ENCODE peak calls at places on chromosome 3, in five cellular contexts. One of them, this sample, is unnamed. For H3K36me3, the result is how much of the 10 kb centered on the place peaks cover.

GRCh38 chr3:156416846-156417581 is 137.9 kb downstream of the SSR3 start:
- DNase-seq in right lobe of liver: no peak
- DNase-seq in upper lobe of right lung: no peak
- DNase-seq in HepG2: no peak
- DNase-seq in GM12878: no peak
- DNase-seq in this sample: peak

GRCh38 chr3:172678068-172678467 is 32.8 kb downstream of the NCEH1 start:
- DNase-seq in right lobe of liver: no peak
- DNase-seq in upper lobe of right lung: no peak
- DNase-seq in HepG2: no peak
- DNase-seq in GM12878: no peak
- DNase-seq in this sample: no peak

GRCh38 chr3:171157286-171157685 is 130.8 kb upstream of the SLC2A2 start:
- DNase-seq in right lobe of liver: no peak
- DNase-seq in upper lobe of right lung: no peak
- DNase-seq in HepG2: peak
- DNase-seq in GM12878: no peak
- DNase-seq in this sample: peak

GRCh38 chr3:52128118-52128683 is 26.0 kb downstream of the POC1A start:
- DNase-seq in right lobe of liver: no peak
- DNase-seq in upper lobe of right lung: no peak
- DNase-seq in HepG2: peak
- DNase-seq in GM12878: no peak
- DNase-seq in this sample: no peak

GRCh38 chr3:100875239-100875638 is 118.0 kb downstream of the ABI3BP start:
- DNase-seq in right lobe of liver: no peak
- DNase-seq in upper lobe of right lung: no peak
- DNase-seq in HepG2: no peak
- DNase-seq in GM12878: no peak
- DNase-seq in this sample: no peak

GRCh38 chr3:146117406-146118285 is 43.3 kb downstream of the PLOD2 start:
- DNase-seq in right lobe of liver: no peak
- DNase-seq in upper lobe of right lung: no peak
- DNase-seq in HepG2: no peak
- DNase-seq in GM12878: no peak
- DNase-seq in this sample: no peak

GRCh38 chr3:131705558-131706051 is 202.8 kb upstream of the MRPL3 start:
- DNase-seq in right lobe of liver: no peak
- DNase-seq in upper lobe of right lung: no peak
- DNase-seq in HepG2: no peak
- DNase-seq in GM12878: no peak
- DNase-seq in this sample: peak

GRCh38 chr3:40044487-40044886 is 235.1 kb downstream of the MYRIP start:
- DNase-seq in right lobe of liver: no peak
- DNase-seq in upper lobe of right lung: no peak
- DNase-seq in HepG2: no peak
- DNase-seq in GM12878: no peak
- DNase-seq in this sample: no peak

GRCh38 chr3:49173792-49174170 is 2.4 kb downstream of the KLHDC8B start:
- DNase-seq in right lobe of liver: no peak
- DNase-seq in upper lobe of right lung: no peak
- DNase-seq in HepG2: no peak
- DNase-seq in GM12878: no peak
- DNase-seq in this sample: peak

GRCh38 chr3:138781012-138781470 is 53.7 kb downstream of the PIK3CB start:
- DNase-seq in right lobe of liver: no peak
- DNase-seq in upper lobe of right lung: no peak
- DNase-seq in HepG2: no peak
- DNase-seq in GM12878: no peak
- DNase-seq in this sample: no peak

GRCh38 chr3:115790759-115791158 is 167.4 kb downstream of the GAP43 start:
- DNase-seq in right lobe of liver: no peak
- DNase-seq in upper lobe of right lung: no peak
- DNase-seq in HepG2: peak
- DNase-seq in GM12878: no peak
- DNase-seq in this sample: no peak

GRCh38 chr3:197847866-197848401 is 56.9 kb downstream of the LRCH3 start:
- DNase-seq in right lobe of liver: no peak
- DNase-seq in upper lobe of right lung: no peak
- DNase-seq in HepG2: no peak
- DNase-seq in GM12878: peak
- DNase-seq in this sample: no peak
- H3K27ac ChIP-seq in right lobe of liver: peak
- H3K27ac ChIP-seq in upper lobe of right lung: peak
- H3K27ac ChIP-seq in HepG2: no peak
- H3K27ac ChIP-seq in GM12878: peak
- H3K27ac ChIP-seq in this sample: no peak

GRCh38 chr3:66195347-66195783 is 25.4 kb upstream of the SLC25A26 start:
- DNase-seq in right lobe of liver: peak
- DNase-seq in upper lobe of right lung: peak
- DNase-seq in HepG2: no peak
- DNase-seq in GM12878: no peak
- DNase-seq in this sample: peak
- TF ChIP-seq CTCF in right lobe of liver: no peak
- TF ChIP-seq CTCF in upper lobe of right lung: no peak
- TF ChIP-seq CTCF in HepG2: no peak
- TF ChIP-seq CTCF in GM12878: no peak
- TF ChIP-seq CTCF in this sample: peak

GRCh38 chr3:15329058-15330005 is 3.1 kb downstream of the SH3BP5 start:
- DNase-seq in right lobe of liver: no peak
- DNase-seq in upper lobe of right lung: no peak
- DNase-seq in HepG2: no peak
- DNase-seq in GM12878: no peak
- DNase-seq in this sample: no peak
- H3K36me3 ChIP-seq in right lobe of liver: under half
- H3K36me3 ChIP-seq in upper lobe of right lung: under half
- H3K36me3 ChIP-seq in HepG2: under half
- H3K36me3 ChIP-seq in GM12878: under half
- H3K36me3 ChIP-seq in this sample: under half

GRCh38 chr3:25429960-25430941 is 2.2 kb downstream of the RARB start:
- DNase-seq in right lobe of liver: no peak
- DNase-seq in upper lobe of right lung: no peak
- DNase-seq in HepG2: no peak
- DNase-seq in GM12878: no peak
- DNase-seq in this sample: no peak

GRCh38 chr3:25430942-25431570 is 3.0 kb downstream of the RARB start:
- DNase-seq in right lobe of liver: no peak
- DNase-seq in upper lobe of right lung: no peak
- DNase-seq in HepG2: no peak
- DNase-seq in GM12878: no peak
- DNase-seq in this sample: no peak

GRCh38 chr3:25433106-25433505 is 5.0 kb downstream of the RARB start:
- DNase-seq in right lobe of liver: no peak
- DNase-seq in upper lobe of right lung: no peak
- DNase-seq in HepG2: no peak
- DNase-seq in GM12878: no peak
- DNase-seq in this sample: no peak

GRCh38 chr3:25432191-25432720 is 4.2 kb downstream of the RARB start:
- DNase-seq in right lobe of liver: no peak
- DNase-seq in upper lobe of right lung: no peak
- DNase-seq in HepG2: no peak
- DNase-seq in GM12878: no peak
- DNase-seq in this sample: no peak

GRCh38 chr3:25433868-25434267 is 5.8 kb downstream of the RARB start:
- DNase-seq in right lobe of liver: no peak
- DNase-seq in upper lobe of right lung: no peak
- DNase-seq in HepG2: no peak
- DNase-seq in GM12878: no peak
- DNase-seq in this sample: no peak
- H3K27ac ChIP-seq in right lobe of liver: no peak
- H3K27ac ChIP-seq in upper lobe of right lung: peak
- H3K27ac ChIP-seq in HepG2: no peak
- H3K27ac ChIP-seq in GM12878: no peak
- H3K27ac ChIP-seq in this sample: no peak

GRCh38 chr3:150384517-150385212 is 23.4 kb upstream of the TSC22D2 start:
- DNase-seq in right lobe of liver: peak
- DNase-seq in upper lobe of right lung: peak
- DNase-seq in HepG2: peak
- DNase-seq in GM12878: peak
- DNase-seq in this sample: no peak
- TF ChIP-seq CTCF in right lobe of liver: peak
- TF ChIP-seq CTCF in upper lobe of right lung: peak
- TF ChIP-seq CTCF in HepG2: peak
- TF ChIP-seq CTCF in GM12878: peak
- TF ChIP-seq CTCF in this sample: no peak

GRCh38 chr3:122530164-122530563 is 15.4 kb upstream of the KPNA1 start:
- DNase-seq in right lobe of liver: no peak
- DNase-seq in upper lobe of right lung: no peak
- DNase-seq in HepG2: no peak
- DNase-seq in GM12878: no peak
- DNase-seq in this sample: no peak

GRCh38 chr3:122535964-122536363 is 21.2 kb upstream of the KPNA1 start:
- DNase-seq in right lobe of liver: no peak
- DNase-seq in upper lobe of right lung: no peak
- DNase-seq in HepG2: no peak
- DNase-seq in GM12878: no peak
- DNase-seq in this sample: no peak

GRCh38 chr3:122536634-122537033 is 21.9 kb upstream of the KPNA1 start:
- DNase-seq in right lobe of liver: no peak
- DNase-seq in upper lobe of right lung: no peak
- DNase-seq in HepG2: no peak
- DNase-seq in GM12878: no peak
- DNase-seq in this sample: no peak

GRCh38 chr3:122533480-122533879 is 18.7 kb upstream of the KPNA1 start:
- DNase-seq in right lobe of liver: no peak
- DNase-seq in upper lobe of right lung: no peak
- DNase-seq in HepG2: no peak
- DNase-seq in GM12878: no peak
- DNase-seq in this sample: no peak

GRCh38 chr3:122533931-122534334 is 19.2 kb upstream of the KPNA1 start:
- DNase-seq in right lobe of liver: no peak
- DNase-seq in upper lobe of right lung: no peak
- DNase-seq in HepG2: no peak
- DNase-seq in GM12878: peak
- DNase-seq in this sample: no peak
- H3K36me3 ChIP-seq in right lobe of liver: half or more
- H3K36me3 ChIP-seq in upper lobe of right lung: half or more
- H3K36me3 ChIP-seq in HepG2: under half
- H3K36me3 ChIP-seq in GM12878: under half
- H3K36me3 ChIP-seq in this sample: under half

DNA sequence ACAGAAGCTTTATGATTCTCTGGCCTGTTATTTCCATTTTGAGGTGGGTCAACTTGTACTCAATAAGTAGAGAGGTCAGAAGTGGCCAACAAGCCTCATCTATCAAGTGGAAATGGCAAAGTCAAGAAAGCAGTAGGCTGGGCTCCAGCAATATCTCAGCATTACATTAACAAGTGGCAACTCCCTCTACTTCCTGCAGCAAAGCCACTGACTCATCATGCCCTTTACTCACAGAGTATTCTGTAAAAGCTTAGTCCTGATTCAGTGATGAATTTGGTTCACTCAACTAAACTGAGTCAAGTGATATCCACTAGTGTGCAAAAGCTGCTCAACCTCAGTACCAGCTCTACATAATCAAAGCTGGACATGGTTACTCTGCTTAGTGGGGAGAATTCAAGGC is 954.6 kb downstream of the EPHA3 start:
- DNase-seq in right lobe of liver: no peak
- DNase-seq in upper lobe of right lung: no peak
- DNase-seq in HepG2: no peak
- DNase-seq in GM12878: no peak
- DNase-seq in this sample: no peak
- H3K27ac ChIP-seq in right lobe of liver: no peak
- H3K27ac ChIP-seq in upper lobe of right lung: no peak
- H3K27ac ChIP-seq in HepG2: no peak
- H3K27ac ChIP-seq in GM12878: no peak
- H3K27ac ChIP-seq in this sample: no peak

DNA sequence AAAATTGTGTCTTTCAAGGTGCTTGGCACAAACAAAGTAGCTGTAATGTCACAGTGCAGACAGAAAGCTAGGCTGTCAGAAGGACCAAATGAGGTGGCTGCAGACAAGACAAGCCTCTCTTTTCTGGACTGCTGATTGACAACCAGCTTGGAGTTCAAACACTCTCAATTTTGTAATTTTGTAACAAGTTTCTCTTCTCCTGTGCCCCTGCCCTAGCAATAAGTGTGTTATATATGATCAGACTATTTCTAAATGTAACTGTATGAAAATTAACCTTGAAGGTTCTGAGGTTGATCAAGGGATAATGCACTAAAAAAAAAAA is 172.0 kb downstream of the P3H2 start:
- DNase-seq in right lobe of liver: no peak
- DNase-seq in upper lobe of right lung: no peak
- DNase-seq in HepG2: no peak
- DNase-seq in GM12878: no peak
- DNase-seq in this sample: no peak
- TF ChIP-seq CTCF in right lobe of liver: no peak
- TF ChIP-seq CTCF in upper lobe of right lung: no peak
- TF ChIP-seq CTCF in HepG2: no peak
- TF ChIP-seq CTCF in GM12878: no peak
- TF ChIP-seq CTCF in this sample: no peak

DNA sequence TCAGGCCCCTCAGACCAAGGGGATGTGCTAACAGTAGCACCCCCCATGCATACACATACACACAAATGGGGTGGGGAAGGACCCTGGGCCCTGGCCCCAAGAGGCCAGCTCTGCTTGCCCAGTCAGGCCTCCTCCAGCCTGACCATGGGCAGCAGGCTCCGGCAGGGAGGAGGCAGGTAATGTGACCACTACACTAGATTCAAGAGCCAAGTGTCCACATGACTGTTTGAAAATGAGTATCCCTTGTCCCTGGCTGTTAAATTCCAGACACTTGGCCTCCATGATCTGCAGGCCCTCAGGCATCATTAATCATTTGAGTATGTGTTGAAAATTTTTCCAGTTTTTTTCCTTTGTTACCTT is 13.9 kb upstream of the GNAI2 start:
- DNase-seq in right lobe of liver: peak
- DNase-seq in upper lobe of right lung: no peak
- DNase-seq in HepG2: no peak
- DNase-seq in GM12878: no peak
- DNase-seq in this sample: no peak
- H3K36me3 ChIP-seq in right lobe of liver: under half
- H3K36me3 ChIP-seq in upper lobe of right lung: under half
- H3K36me3 ChIP-seq in HepG2: under half
- H3K36me3 ChIP-seq in GM12878: under half
- H3K36me3 ChIP-seq in this sample: under half

DNA sequence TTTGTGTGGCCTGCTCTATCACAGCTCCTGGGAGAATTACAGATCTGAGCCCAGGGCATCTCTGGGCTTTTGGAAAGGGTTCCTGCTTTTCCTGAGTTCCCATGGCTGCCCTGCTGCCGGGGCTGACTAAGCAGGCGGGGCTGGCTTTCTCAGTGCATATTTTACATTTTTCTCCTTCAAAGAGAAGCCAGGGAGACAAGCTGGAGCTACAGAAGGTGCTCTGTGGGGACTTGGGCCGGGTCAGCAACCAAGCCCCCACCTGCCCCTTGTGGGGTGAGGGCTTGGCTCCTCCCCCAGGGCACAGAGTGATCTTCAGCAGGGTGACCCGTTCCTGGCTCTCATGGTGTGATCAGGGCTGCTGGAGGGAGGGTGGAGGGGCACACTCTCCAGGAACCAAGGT is 17.4 kb downstream of the ABTB1 start:
- DNase-seq in right lobe of liver: peak
- DNase-seq in upper lobe of right lung: no peak
- DNase-seq in HepG2: peak
- DNase-seq in GM12878: no peak
- DNase-seq in this sample: no peak
- H3K27ac ChIP-seq in right lobe of liver: no peak
- H3K27ac ChIP-seq in upper lobe of right lung: peak
- H3K27ac ChIP-seq in HepG2: no peak
- H3K27ac ChIP-seq in GM12878: no peak
- H3K27ac ChIP-seq in this sample: peak